ENCODE peak calls at places on chromosome 18, in four cellular contexts. One of them, this sample, is unnamed.
A peak's percentile ranks its signal among the peaks of the same experiment; 100 is the strongest.

GRCh38 chr18:12391487-12392136 is 14.6 kb upstream of the AFG3L2 start:
- DNase-seq in fibroblast of mammary gland: peak; percentile 72
- DNase-seq in right cardiac atrium: peak; percentile 80
- DNase-seq in astrocyte of the cerebellum: peak; percentile 55
- DNase-seq in this sample: no peak

GRCh38 chr18:11963991-11964484 is 17.3 kb upstream of the IMPA2 start:
- DNase-seq in fibroblast of mammary gland: peak; percentile 31
- DNase-seq in right cardiac atrium: no peak
- DNase-seq in astrocyte of the cerebellum: no peak
- DNase-seq in this sample: no peak

GRCh38 chr18:79737426-79737825 is 57.8 kb downstream of the CTDP1 start:
- DNase-seq in fibroblast of mammary gland: no peak
- DNase-seq in right cardiac atrium: no peak
- DNase-seq in astrocyte of the cerebellum: no peak
- DNase-seq in this sample: no peak

GRCh38 chr18:32308493-32309120 is 118.8 kb downstream of the MEP1B start:
- DNase-seq in fibroblast of mammary gland: peak; percentile 93
- DNase-seq in right cardiac atrium: no peak
- DNase-seq in astrocyte of the cerebellum: peak; percentile 57
- DNase-seq in this sample: no peak

GRCh38 chr18:73774836-73775509 is 372.7 kb downstream of the FBXO15 start:
- DNase-seq in fibroblast of mammary gland: peak; percentile 29
- DNase-seq in right cardiac atrium: peak; percentile 68
- DNase-seq in astrocyte of the cerebellum: no peak
- DNase-seq in this sample: no peak

GRCh38 chr18:79405781-79406575 is 10.2 kb downstream of the NFATC1 start:
- DNase-seq in fibroblast of mammary gland: no peak
- DNase-seq in right cardiac atrium: peak; percentile 85
- DNase-seq in astrocyte of the cerebellum: no peak
- DNase-seq in this sample: no peak

GRCh38 chr18:26978812-26979341 is 113.4 kb upstream of the AQP4 start:
- DNase-seq in fibroblast of mammary gland: no peak
- DNase-seq in right cardiac atrium: no peak
- DNase-seq in astrocyte of the cerebellum: no peak
- DNase-seq in this sample: no peak

GRCh38 chr18:2970762-2971659 is 41.9 kb downstream of the LPIN2 start:
- DNase-seq in fibroblast of mammary gland: no peak
- DNase-seq in right cardiac atrium: peak; percentile 71
- DNase-seq in astrocyte of the cerebellum: no peak
- DNase-seq in this sample: no peak

GRCh38 chr18:52339891-52340371 is at the start of gene DCC:
- DNase-seq in fibroblast of mammary gland: peak; percentile 46
- DNase-seq in right cardiac atrium: peak; percentile 42
- DNase-seq in astrocyte of the cerebellum: peak; percentile 45
- DNase-seq in this sample: peak; percentile 31

GRCh38 chr18:26089247-26090129 is 925 bp downstream of the SS18 start:
- DNase-seq in fibroblast of mammary gland: peak; percentile 56
- DNase-seq in right cardiac atrium: no peak
- DNase-seq in astrocyte of the cerebellum: peak; percentile 8
- DNase-seq in this sample: no peak

GRCh38 chr18:13823707-13824395 is at the start of gene MC5R:
- DNase-seq in fibroblast of mammary gland: peak; percentile 26
- DNase-seq in right cardiac atrium: peak; percentile 86
- DNase-seq in astrocyte of the cerebellum: no peak
- DNase-seq in this sample: no peak

GRCh38 chr18:44409071-44409470 is 271.6 kb upstream of the SETBP1 start:
- DNase-seq in fibroblast of mammary gland: no peak
- DNase-seq in right cardiac atrium: no peak
- DNase-seq in astrocyte of the cerebellum: no peak
- DNase-seq in this sample: no peak

GRCh38 chr18:24443870-24444269 is 16.6 kb upstream of the HRH4 start:
- DNase-seq in fibroblast of mammary gland: no peak
- DNase-seq in right cardiac atrium: no peak
- DNase-seq in astrocyte of the cerebellum: no peak
- DNase-seq in this sample: no peak

GRCh38 chr18:58762781-58763171 is 91.5 kb downstream of the MALT1 start:
- DNase-seq in fibroblast of mammary gland: no peak
- DNase-seq in right cardiac atrium: no peak
- DNase-seq in astrocyte of the cerebellum: no peak
- DNase-seq in this sample: no peak

GRCh38 chr18:24461996-24462395 is 1.6 kb downstream of the HRH4 start:
- DNase-seq in fibroblast of mammary gland: no peak
- DNase-seq in right cardiac atrium: no peak
- DNase-seq in astrocyte of the cerebellum: no peak
- DNase-seq in this sample: no peak

GRCh38 chr18:22006458-22006857 is 162.9 kb upstream of the GATA6 start:
- DNase-seq in fibroblast of mammary gland: no peak
- DNase-seq in right cardiac atrium: no peak
- DNase-seq in astrocyte of the cerebellum: no peak
- DNase-seq in this sample: no peak

GRCh38 chr18:5238371-5238758 is 41.3 kb upstream of the AKAIN1 start:
- DNase-seq in fibroblast of mammary gland: peak; percentile 22
- DNase-seq in right cardiac atrium: peak; percentile 66
- DNase-seq in astrocyte of the cerebellum: no peak
- DNase-seq in this sample: no peak

GRCh38 chr18:59871711-59872362 is 28.0 kb upstream of the PMAIP1 start:
- DNase-seq in fibroblast of mammary gland: no peak
- DNase-seq in right cardiac atrium: no peak
- DNase-seq in astrocyte of the cerebellum: no peak
- DNase-seq in this sample: no peak

DNA sequence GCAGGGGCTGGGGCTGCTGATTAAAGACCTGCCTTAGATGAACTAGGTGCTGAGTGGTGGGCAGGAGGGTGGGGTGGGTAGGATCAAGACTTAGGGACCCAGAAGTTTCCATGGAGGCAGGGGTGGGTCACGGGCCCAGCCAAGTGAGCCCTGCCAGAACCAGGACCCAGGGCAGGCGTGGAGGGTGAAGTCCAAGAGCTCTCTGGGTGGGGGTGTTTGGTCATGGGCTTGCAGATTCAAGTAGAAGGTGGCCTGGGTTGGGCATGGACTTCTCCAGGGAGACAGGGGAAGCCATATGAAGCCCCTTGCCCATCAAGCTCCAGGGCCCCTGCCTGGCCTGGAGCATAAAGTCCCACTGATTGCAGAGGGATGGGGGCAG is 168.8 kb downstream of the SMAD7 start:
- DNase-seq in fibroblast of mammary gland: no peak
- DNase-seq in right cardiac atrium: peak; percentile 80
- DNase-seq in astrocyte of the cerebellum: no peak
- DNase-seq in this sample: no peak
- H3K4me3 ChIP-seq in fibroblast of mammary gland: no peak overlapping the region
- H3K4me3 ChIP-seq in right cardiac atrium: no peak overlapping the region
- H3K4me3 ChIP-seq in astrocyte of the cerebellum: no peak overlapping the region
- H3K4me3 ChIP-seq in this sample: no peak overlapping the region

GRCh38 chr18:54358495-54358793 is 738 bp downstream of the C18orf54 start:
- DNase-seq in fibroblast of mammary gland: peak; percentile 24
- DNase-seq in right cardiac atrium: peak; percentile 52
- DNase-seq in astrocyte of the cerebellum: no peak
- DNase-seq in this sample: no peak

GRCh38 chr18:54357082-54357659 is 487 bp downstream of the STARD6 start:
- DNase-seq in fibroblast of mammary gland: no peak
- DNase-seq in right cardiac atrium: peak; percentile 16
- DNase-seq in astrocyte of the cerebellum: no peak
- DNase-seq in this sample: no peak

GRCh38 chr18:54360406-54360805 is 2.7 kb downstream of the C18orf54 start:
- DNase-seq in fibroblast of mammary gland: no peak
- DNase-seq in right cardiac atrium: no peak
- DNase-seq in astrocyte of the cerebellum: no peak
- DNase-seq in this sample: no peak

GRCh38 chr18:54357660-54358494 is at the start of the genes C18orf54 and STARD6:
- DNase-seq in fibroblast of mammary gland: peak; percentile 88
- DNase-seq in right cardiac atrium: peak; percentile 95
- DNase-seq in astrocyte of the cerebellum: peak; percentile 71
- DNase-seq in this sample: peak; percentile 52

GRCh38 chr18:54359233-54359632 is 1.5 kb downstream of the C18orf54 start:
- DNase-seq in fibroblast of mammary gland: peak; percentile 10
- DNase-seq in right cardiac atrium: no peak
- DNase-seq in astrocyte of the cerebellum: no peak
- DNase-seq in this sample: no peak
- H3K4me3 ChIP-seq in fibroblast of mammary gland: peak overlapping the region; percentile 82
- H3K4me3 ChIP-seq in right cardiac atrium: peak overlapping the region; percentile 87
- H3K4me3 ChIP-seq in astrocyte of the cerebellum: peak overlapping the region; percentile 88
- H3K4me3 ChIP-seq in this sample: peak overlapping the region; percentile 81

GRCh38 chr18:47928466-47928865 is 2.0 kb downstream of the SMAD2 start:
- DNase-seq in fibroblast of mammary gland: peak; percentile 7
- DNase-seq in right cardiac atrium: no peak
- DNase-seq in astrocyte of the cerebellum: no peak
- DNase-seq in this sample: no peak
- H3K4me3 ChIP-seq in fibroblast of mammary gland: no peak overlapping the region
- H3K4me3 ChIP-seq in right cardiac atrium: peak overlapping the region; percentile 39
- H3K4me3 ChIP-seq in astrocyte of the cerebellum: peak overlapping the region; percentile 88
- H3K4me3 ChIP-seq in this sample: peak overlapping the region; percentile 85

DNA sequence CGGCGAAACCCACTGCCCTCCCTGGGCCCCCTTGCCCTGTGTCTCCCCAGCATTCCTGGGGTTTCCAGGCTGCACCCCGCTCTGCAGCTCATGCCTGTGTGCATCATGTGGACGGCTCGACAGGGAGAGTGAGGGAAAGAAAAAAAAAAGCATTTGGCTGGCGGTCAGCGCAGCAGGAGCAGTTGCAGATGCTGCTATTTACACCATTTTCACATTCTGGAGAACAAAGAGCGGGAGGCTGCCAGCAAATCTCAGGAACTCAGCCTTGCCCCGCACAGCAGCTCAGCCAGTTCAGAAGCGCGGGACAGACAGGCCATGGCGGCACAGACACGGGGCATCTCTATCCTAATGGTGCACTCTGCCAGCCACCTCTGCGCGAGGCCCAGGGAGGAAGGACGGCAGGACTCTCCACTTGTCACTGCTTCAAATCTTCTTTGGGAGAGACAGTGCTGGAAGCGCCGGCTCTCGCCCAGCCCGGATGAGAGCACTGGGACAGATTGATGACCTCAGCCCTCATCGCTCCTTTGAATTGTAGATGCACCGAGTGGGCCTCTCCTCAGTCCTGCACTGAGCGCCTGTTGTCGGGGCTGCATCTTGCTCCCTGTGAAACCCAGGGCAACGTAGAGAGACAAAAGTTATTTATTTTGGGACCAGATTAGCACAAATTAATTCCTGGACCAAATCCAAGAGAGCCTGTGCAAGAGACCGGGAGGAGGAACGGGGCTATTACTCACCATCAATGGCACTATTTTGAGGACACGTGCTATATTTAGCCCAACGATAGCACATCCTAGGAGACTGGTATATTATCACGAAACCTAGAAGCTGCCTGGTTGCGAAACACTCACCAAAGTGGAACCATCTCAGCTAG is 211.3 kb upstream of the SMIM21 start:
- DNase-seq in fibroblast of mammary gland: peak; percentile 64
- DNase-seq in right cardiac atrium: no peak
- DNase-seq in astrocyte of the cerebellum: peak; percentile 55
- DNase-seq in this sample: no peak
- H3K4me3 ChIP-seq in fibroblast of mammary gland: peak overlapping the region; percentile 2
- H3K4me3 ChIP-seq in right cardiac atrium: peak overlapping the region; percentile 12
- H3K4me3 ChIP-seq in astrocyte of the cerebellum: peak overlapping the region; percentile 32
- H3K4me3 ChIP-seq in this sample: peak overlapping the region; percentile 41

DNA sequence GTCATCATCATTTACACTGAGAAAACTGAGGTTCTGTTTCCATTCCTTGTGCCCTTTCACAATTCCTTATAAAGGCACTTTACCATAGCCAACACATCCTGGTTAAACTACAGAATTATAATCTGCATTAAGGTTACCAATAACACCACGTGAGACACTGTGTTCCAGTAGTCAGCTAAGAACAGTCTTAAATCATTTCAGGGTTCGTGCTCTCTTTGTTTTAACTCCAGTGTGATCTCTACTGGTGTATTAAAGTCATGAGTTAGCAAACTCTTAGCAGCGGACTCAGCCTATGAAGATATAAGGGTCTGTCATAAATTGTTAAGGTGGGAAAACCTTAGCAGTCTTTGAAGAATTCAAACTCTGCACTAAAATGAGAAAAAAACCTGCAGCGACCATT is 53.0 kb downstream of the TCF4 start:
- DNase-seq in fibroblast of mammary gland: peak; percentile 31
- DNase-seq in right cardiac atrium: no peak
- DNase-seq in astrocyte of the cerebellum: no peak
- DNase-seq in this sample: no peak
- H3K4me3 ChIP-seq in fibroblast of mammary gland: no peak overlapping the region
- H3K4me3 ChIP-seq in right cardiac atrium: no peak overlapping the region
- H3K4me3 ChIP-seq in astrocyte of the cerebellum: no peak overlapping the region
- H3K4me3 ChIP-seq in this sample: no peak overlapping the region

GRCh38 chr18:69996417-69996816 is 48.7 kb upstream of the CD226 start:
- DNase-seq in fibroblast of mammary gland: no peak
- DNase-seq in right cardiac atrium: no peak
- DNase-seq in astrocyte of the cerebellum: no peak
- DNase-seq in this sample: no peak
- H3K4me3 ChIP-seq in fibroblast of mammary gland: no peak overlapping the region
- H3K4me3 ChIP-seq in right cardiac atrium: no peak overlapping the region
- H3K4me3 ChIP-seq in astrocyte of the cerebellum: no peak overlapping the region
- H3K4me3 ChIP-seq in this sample: no peak overlapping the region

GRCh38 chr18:46471809-46472498 is 185.1 kb downstream of the LOXHD1 start:
- DNase-seq in fibroblast of mammary gland: no peak
- DNase-seq in right cardiac atrium: no peak
- DNase-seq in astrocyte of the cerebellum: no peak
- DNase-seq in this sample: no peak

GRCh38 chr18:46468431-46469180 is 188.4 kb downstream of the LOXHD1 start:
- DNase-seq in fibroblast of mammary gland: no peak
- DNase-seq in right cardiac atrium: no peak
- DNase-seq in astrocyte of the cerebellum: no peak
- DNase-seq in this sample: no peak

GRCh38 chr18:46470714-46471113 is 186.3 kb downstream of the LOXHD1 start:
- DNase-seq in fibroblast of mammary gland: no peak
- DNase-seq in right cardiac atrium: no peak
- DNase-seq in astrocyte of the cerebellum: no peak
- DNase-seq in this sample: no peak

GRCh38 chr18:46466236-46467160 is 190.5 kb downstream of the LOXHD1 start:
- DNase-seq in fibroblast of mammary gland: no peak
- DNase-seq in right cardiac atrium: no peak
- DNase-seq in astrocyte of the cerebellum: no peak
- DNase-seq in this sample: no peak

DNA sequence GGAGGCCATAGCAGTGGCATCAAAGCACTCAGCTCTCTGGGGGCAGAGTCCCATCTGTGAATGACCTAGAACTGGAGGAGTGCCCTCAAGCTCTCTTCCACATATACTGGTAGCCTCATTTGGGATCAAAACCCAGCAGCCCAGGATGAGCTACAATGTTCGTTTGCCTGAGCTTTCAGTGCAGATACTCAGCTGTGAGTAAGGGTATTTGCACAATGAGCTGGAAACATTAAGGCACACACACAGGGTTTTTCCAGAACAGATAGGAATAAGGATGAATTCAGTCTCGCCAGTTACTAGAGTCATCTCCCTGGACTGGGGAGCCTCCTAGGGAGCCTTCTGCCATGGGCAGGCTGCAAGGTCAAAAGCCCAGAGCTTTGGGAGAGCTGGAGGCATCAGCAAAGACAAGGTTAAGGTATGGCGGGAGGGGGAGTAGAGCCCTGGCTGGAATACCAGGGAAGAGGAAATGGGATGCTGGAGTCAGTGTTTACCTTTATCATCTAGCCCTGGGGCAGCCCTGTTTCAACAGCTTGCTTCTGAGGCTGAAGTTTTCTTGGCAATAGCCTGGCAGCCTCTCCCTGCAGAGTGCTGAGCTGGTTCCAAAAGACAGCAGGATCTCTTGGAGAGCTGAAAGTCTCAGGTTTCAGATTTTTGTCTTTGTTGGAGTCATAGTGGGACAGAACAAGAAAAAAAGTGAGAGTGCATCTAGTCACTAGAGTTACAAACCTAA is 187.7 kb downstream of the LOXHD1 start:
- DNase-seq in fibroblast of mammary gland: no peak
- DNase-seq in right cardiac atrium: no peak
- DNase-seq in astrocyte of the cerebellum: peak; percentile 78
- DNase-seq in this sample: peak; percentile 6
- H3K4me3 ChIP-seq in fibroblast of mammary gland: no peak overlapping the region
- H3K4me3 ChIP-seq in right cardiac atrium: no peak overlapping the region
- H3K4me3 ChIP-seq in astrocyte of the cerebellum: no peak overlapping the region
- H3K4me3 ChIP-seq in this sample: no peak overlapping the region

GRCh38 chr18:75244336-75244735 is 33.7 kb downstream of the TSHZ1 start:
- DNase-seq in fibroblast of mammary gland: no peak
- DNase-seq in right cardiac atrium: no peak
- DNase-seq in astrocyte of the cerebellum: no peak
- DNase-seq in this sample: no peak
- H3K4me3 ChIP-seq in fibroblast of mammary gland: no peak overlapping the region
- H3K4me3 ChIP-seq in right cardiac atrium: no peak overlapping the region
- H3K4me3 ChIP-seq in astrocyte of the cerebellum: no peak overlapping the region
- H3K4me3 ChIP-seq in this sample: no peak overlapping the region